ENCODE peak calls at places on chromosome 9, in five cellular contexts. E, N, O, B and W are unnamed samples.

GRCh38 chr9:133403766-133404439 is 13.9 kb downstream of the REXO4 start:
- DNase-seq in E (no peak), N (no peak), O (no peak), B (peak; percentile 66), W (peak; percentile 51)

GRCh38 chr9:72132052-72132451 is 17.2 kb upstream of the GDA start:
- DNase-seq in E (no peak), N (no peak), O (no peak), B (no peak), W (no peak)

GRCh38 chr9:115988701-115989100 is 164.9 kb upstream of the PAPPA start:
- DNase-seq in E (no peak), N (no peak), O (no peak), B (no peak), W (no peak)

GRCh38 chr9:16282216-16282615 is 588.3 kb downstream of the BNC2 start:
- DNase-seq in E (no peak), N (no peak), O (no peak), B (no peak), W (no peak)

GRCh38 chr9:34252670-34253459 is 74.0 kb downstream of the UBAP1 start:
- DNase-seq in E (peak; percentile 63), N (peak; percentile 61), O (peak; percentile 74), B (no peak), W (peak; percentile 75)

GRCh38 chr9:133368249-133368881 is 7.5 kb downstream of the SURF4 start:
- DNase-seq in E (no peak), N (no peak), O (no peak), B (peak; percentile 52), W (no peak)

GRCh38 chr9:21070171-21070571 is 7.6 kb downstream of the IFNB1 start:
- DNase-seq in E (no peak), N (no peak), O (peak; percentile 81), B (peak; percentile 13), W (no peak)

GRCh38 chr9:35733109-35733541 is 659 bp downstream of the CREB3 start:
- DNase-seq in E (peak; percentile 59), N (peak; percentile 41), O (peak; percentile 48), B (peak; percentile 47), W (peak; percentile 75)

GRCh38 chr9:3868466-3868865 is 342.7 kb upstream of the RFX3 start:
- DNase-seq in E (no peak), N (no peak), O (no peak), B (no peak), W (no peak)

GRCh38 chr9:124797343-124798103 is 20.6 kb downstream of the OLFML2A start:
- DNase-seq in E (no peak), N (no peak), O (no peak), B (no peak), W (no peak)

GRCh38 chr9:12955510-12956163 is 180.8 kb downstream of the LURAP1L start:
- DNase-seq in E (peak; percentile 77), N (no peak), O (no peak), B (no peak), W (no peak)

GRCh38 chr9:111805841-111806241 is 11.1 kb upstream of the SHOC1 start:
- DNase-seq in E (no peak), N (no peak), O (no peak), B (no peak), W (no peak)

GRCh38 chr9:10366171-10366779 is 246.5 kb downstream of the PTPRD start:
- DNase-seq in E (peak; percentile 46), N (peak; percentile 54), O (no peak), B (no peak), W (peak; percentile 11)

GRCh38 chr9:87749335-87750035 is 23.6 kb downstream of the CTSL start:
- DNase-seq in E (no peak), N (no peak), O (no peak), B (no peak), W (no peak)

GRCh38 chr9:108002296-108003056 is 512.9 kb upstream of the KLF4 start:
- DNase-seq in E (no peak), N (no peak), O (peak; percentile 19), B (peak; percentile 21), W (no peak)

GRCh38 chr9:126702501-126703329 is 89.0 kb downstream of the LMX1B start:
- DNase-seq in E (no peak), N (no peak), O (no peak), B (no peak), W (peak; percentile 90)

GRCh38 chr9:127833555-127833954 is 20.9 kb downstream of the ENG start:
- DNase-seq in E (no peak), N (no peak), O (no peak), B (no peak), W (no peak)

GRCh38 chr9:105930007-105930627 is 235.8 kb downstream of the TMEM38B start:
- DNase-seq in E (no peak), N (no peak), O (peak; percentile 30), B (no peak), W (no peak)

GRCh38 chr9:90722116-90722515 is 79.5 kb upstream of the DIRAS2 start:
- DNase-seq in E (no peak), N (no peak), O (no peak), B (no peak), W (no peak)

GRCh38 chr9:86943223-86943870 is 4.0 kb downstream of the GAS1 start:
- DNase-seq in E (no peak), N (no peak), O (no peak), B (no peak), W (no peak)

GRCh38 chr9:69583641-69584234 is 88.4 kb downstream of the APBA1 start:
- DNase-seq in E (no peak), N (no peak), O (no peak), B (no peak), W (peak; percentile 60)

GRCh38 chr9:23887781-23888180 is 61.7 kb upstream of the ELAVL2 start:
- DNase-seq in E (no peak), N (no peak), O (no peak), B (no peak), W (peak; percentile 62)
- H3K27ac ChIP-seq in E (no peak overlapping the region), N (peak overlapping the region; percentile 30), O (no peak overlapping the region), B (no peak overlapping the region), W (peak overlapping the region; percentile 20)

GRCh38 chr9:14899815-14900193 is 10.4 kb downstream of the FREM1 start:
- DNase-seq in E (no peak), N (no peak), O (no peak), B (no peak), W (no peak)
- H3K4me3 ChIP-seq in E (no peak overlapping the region), N (no peak overlapping the region), O (no peak overlapping the region), B (no peak overlapping the region), W (no peak overlapping the region)

GRCh38 chr9:33123632-33124031 is 43.5 kb downstream of the B4GALT1 start:
- DNase-seq in E (no peak), N (no peak), O (no peak), B (no peak), W (no peak)
- H3K36me3 ChIP-seq in E (no peaks in the 10 kb centered on the region), N (no peaks in the 10 kb centered on the region), O (peaks cover 29% of the 10 kb centered on the region), B (no peaks in the 10 kb centered on the region), W (peaks cover 6% of the 10 kb centered on the region)

GRCh38 chr9:77876091-77876490 is 155.5 kb downstream of the GNAQ start:
- DNase-seq in E (no peak), N (no peak), O (peak; percentile 20), B (no peak), W (peak; percentile 37)

GRCh38 chr9:77877976-77878375 is 153.6 kb downstream of the GNAQ start:
- DNase-seq in E (no peak), N (no peak), O (no peak), B (no peak), W (no peak)

GRCh38 chr9:77882294-77882693 is 149.3 kb downstream of the GNAQ start:
- DNase-seq in E (no peak), N (no peak), O (no peak), B (no peak), W (no peak)

GRCh38 chr9:77881111-77881510 is 150.5 kb downstream of the GNAQ start:
- DNase-seq in E (no peak), N (no peak), O (no peak), B (no peak), W (no peak)

GRCh38 chr9:77879344-77880089 is 152.1 kb downstream of the GNAQ start:
- DNase-seq in E (no peak), N (no peak), O (no peak), B (peak; percentile 63), W (no peak)
- H3K27ac ChIP-seq in E (no peak overlapping the region), N (no peak overlapping the region), O (no peak overlapping the region), B (peak overlapping the region; percentile 69), W (no peak overlapping the region)

DNA sequence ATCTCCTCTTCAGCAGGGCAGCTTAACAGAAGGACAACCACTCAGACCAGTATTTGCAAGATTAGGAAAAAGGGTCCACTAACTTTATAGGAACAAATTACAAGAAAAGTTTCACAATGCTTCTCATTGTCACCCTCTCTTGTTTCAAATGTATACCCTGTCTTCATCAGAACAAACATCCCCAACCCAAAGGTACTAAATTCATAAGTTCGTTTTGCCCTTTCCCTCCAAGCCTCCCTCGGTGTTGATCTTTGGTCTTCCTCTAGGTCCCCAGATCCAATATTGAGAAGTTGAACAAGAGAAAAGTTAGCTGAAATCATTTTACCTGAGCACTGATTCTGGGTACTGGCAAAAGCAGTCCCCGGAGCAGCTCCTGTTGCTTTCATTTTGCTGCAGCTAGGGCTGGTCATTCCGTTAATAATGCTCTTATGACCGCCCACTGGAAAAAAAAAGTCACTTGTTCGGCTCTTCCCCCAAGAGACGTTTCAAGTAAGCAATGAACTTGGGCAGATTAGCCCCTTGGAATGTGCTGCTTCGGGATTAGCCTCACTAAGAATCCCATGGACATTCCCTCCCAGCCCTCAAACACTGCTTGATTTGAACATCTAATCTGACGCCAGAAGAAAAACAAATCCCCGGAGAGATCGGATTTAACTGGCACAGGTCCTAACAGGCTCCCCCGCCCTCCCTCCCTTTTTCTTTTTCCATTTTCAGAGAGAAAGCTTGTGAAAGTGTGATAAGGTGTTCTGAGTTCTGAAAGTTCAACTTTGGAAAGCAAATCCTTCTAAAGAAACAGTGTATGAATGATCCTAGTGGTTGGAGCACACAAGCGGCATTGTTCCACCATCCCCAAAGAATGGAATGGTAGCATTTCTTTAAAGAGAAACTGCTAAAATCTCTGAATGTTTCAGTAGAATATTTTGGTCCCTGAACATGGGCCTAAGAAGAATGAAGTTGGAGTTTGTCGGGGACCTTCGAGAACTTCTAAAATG is 252.5 kb downstream of the TRPM3 start:
- DNase-seq in E (no peak), N (no peak), O (peak; percentile 26), B (no peak), W (peak; percentile 85)
- H3K4me3 ChIP-seq in E (no peak overlapping the region), N (no peak overlapping the region), O (peak overlapping the region; percentile 15), B (peak overlapping the region; percentile 25), W (peak overlapping the region; percentile 37)